ENCODE peak calls at places on chromosomes 4 and X, in seven cellular contexts. T, D, Z, H, J, O and B are unnamed samples. For H3K4me1, the result is how much of the 10 kb centered on the place peaks cover.

GRCh38 chrX:14697453-14697852 is 168.1 kb downstream of the GLRA2 start:
- DNase-seq in T (no peak), Z (no peak), H (no peak), J (peak), D (peak), O (peak), B (no peak)

GRCh38 chrX:14476169-14476568 is 53.2 kb upstream of the GLRA2 start:
- DNase-seq in D (no peak), T (no peak), Z (no peak), H (no peak), O (no peak), J (no peak), B (no peak)

GRCh38 chr4:154640999-154641398 is 28.5 kb upstream of the FGG start:
- DNase-seq in J (no peak), O (no peak), D (no peak), T (no peak), Z (no peak), H (no peak), B (no peak)

GRCh38 chrX:20542072-20542471 is 275.4 kb upstream of the RPS6KA3 start:
- DNase-seq in J (no peak), H (no peak), D (no peak), O (no peak), Z (no peak), T (no peak), B (no peak)

GRCh38 chr4:5118091-5118786 is 67.0 kb downstream of the STK32B start:
- DNase-seq in D (no peak), T (no peak), J (no peak), O (no peak), Z (no peak), H (no peak), B (no peak)

GRCh38 chrX:68504237-68504636 is 5.4 kb downstream of the YIPF6 start:
- DNase-seq in O (no peak), H (peak), J (no peak), D (peak), T (no peak), Z (no peak), B (no peak)

GRCh38 chr4:176207839-176208238 is 12.5 kb upstream of the SPATA4 start:
- DNase-seq in J (no peak), T (no peak), H (no peak), Z (no peak), O (no peak), D (no peak), B (no peak)

GRCh38 chr4:186149872-186150271 is 41.5 kb upstream of the CYP4V2 start:
- DNase-seq in T (peak), H (no peak), Z (peak), J (peak), D (peak), O (peak), B (peak)

GRCh38 chrX:138191998-138192397 is 519.5 kb downstream of the FGF13 start:
- DNase-seq in Z (no peak), H (no peak), J (peak), T (no peak), D (no peak), O (peak), B (no peak)

GRCh38 chr4:121597346-121597934 is 99.3 kb downstream of the ANXA5 start:
- DNase-seq in D (no peak), H (peak), Z (no peak), T (no peak), J (no peak), O (no peak), B (no peak)

GRCh38 chrX:38172596-38172995 is 48.1 kb downstream of the SRPX start:
- DNase-seq in J (no peak), Z (no peak), H (no peak), T (no peak), D (no peak), O (no peak), B (no peak)

GRCh38 chr4:113057891-113058290 is 8.4 kb downstream of the ANK2 start:
- DNase-seq in D (no peak), O (no peak), H (peak), J (no peak), T (no peak), Z (no peak), B (no peak)

GRCh38 chrX:16208601-16209000 is 41.3 kb downstream of the MAGEB17 start:
- DNase-seq in T (no peak), D (no peak), J (no peak), H (no peak), Z (no peak), O (no peak), B (no peak)

GRCh38 chrX:37580080-37580479 is 8.6 kb downstream of the LANCL3 start:
- DNase-seq in Z (no peak), H (no peak), J (no peak), D (no peak), O (no peak), T (no peak), B (no peak)

GRCh38 chr4:71461422-71461821 is 122.6 kb downstream of the SLC4A4 start:
- DNase-seq in J (no peak), T (no peak), D (no peak), O (no peak), H (no peak), Z (no peak), B (no peak)

GRCh38 chr4:56434599-56435000 is 815 bp downstream of the PPAT start:
- DNase-seq in O (peak), J (no peak), D (peak), Z (peak), H (peak), T (no peak), B (no peak)

GRCh38 chrX:38798956-38799355 is 2.3 kb upstream of the MID1IP1 start:
- DNase-seq in Z (no peak), O (no peak), T (no peak), D (peak), J (no peak), H (peak), B (no peak)

GRCh38 chrX:39504850-39505259 is 592.9 kb downstream of the BCOR start:
- DNase-seq in H (no peak), Z (no peak), O (no peak), T (no peak), J (no peak), D (no peak), B (no peak)

GRCh38 chr4:4837921-4838601 is 21.4 kb upstream of the MSX1 start:
- DNase-seq in D (no peak), H (peak), J (no peak), O (peak), T (no peak), Z (no peak), B (no peak)

DNA sequence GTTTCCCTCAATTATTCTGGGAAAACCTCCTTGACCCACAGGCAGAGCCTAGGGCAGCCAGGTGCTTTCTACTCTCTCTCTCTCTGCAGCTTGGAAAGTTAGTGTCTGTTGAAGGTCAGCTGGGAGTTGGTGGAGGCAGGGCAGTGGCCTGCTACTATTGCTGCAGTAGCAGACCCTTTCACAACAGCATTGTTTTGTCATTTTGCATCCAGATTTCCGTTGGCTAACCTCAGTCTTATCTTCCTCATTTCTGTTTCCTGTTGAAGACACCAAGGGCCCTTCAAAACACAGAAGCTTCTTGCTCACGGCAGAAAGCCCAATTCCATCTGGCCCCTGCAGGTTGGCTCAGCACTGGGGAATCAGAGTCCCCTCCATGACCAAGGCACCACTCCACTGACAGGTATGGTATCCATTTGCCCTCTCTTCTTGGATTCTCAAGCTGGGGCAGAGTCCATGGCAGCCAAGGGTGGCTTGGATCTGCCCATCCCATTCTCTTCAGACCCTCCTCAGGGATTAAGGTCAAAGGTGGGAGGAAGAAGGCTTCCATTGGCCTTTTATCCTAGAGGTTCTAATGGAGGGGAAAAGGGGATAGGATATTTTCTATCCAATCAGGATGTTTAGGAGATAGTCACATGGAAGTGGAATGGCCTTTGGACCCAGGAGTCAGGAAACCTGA is 24.6 kb downstream of the VSIG4 start:
- DNase-seq in T (no peak), J (peak), D (no peak), O (no peak), Z (no peak), H (no peak), B (peak)
- H3K27ac ChIP-seq in T (no peak), J (peak), D (no peak), O (no peak), Z (peak), H (no peak), B (no peak)

GRCh38 chrX:79556750-79557149 is 189.6 kb upstream of the ITM2A start:
- DNase-seq in J (no peak), D (no peak), O (no peak), H (no peak), T (no peak), Z (no peak), B (no peak)
- H3K4me1 ChIP-seq in J (under half), D (under half), O (under half), H (under half), T (under half), Z (under half), B (under half)

GRCh38 chr4:158771776-158772175 is 3.0 kb downstream of the FNIP2 start:
- DNase-seq in D (peak), H (no peak), T (no peak), J (no peak), Z (no peak), O (no peak), B (no peak)
- H3K4me3 ChIP-seq in D (no peak), H (no peak), T (no peak), J (no peak), Z (no peak), O (no peak), B (peak)

DNA sequence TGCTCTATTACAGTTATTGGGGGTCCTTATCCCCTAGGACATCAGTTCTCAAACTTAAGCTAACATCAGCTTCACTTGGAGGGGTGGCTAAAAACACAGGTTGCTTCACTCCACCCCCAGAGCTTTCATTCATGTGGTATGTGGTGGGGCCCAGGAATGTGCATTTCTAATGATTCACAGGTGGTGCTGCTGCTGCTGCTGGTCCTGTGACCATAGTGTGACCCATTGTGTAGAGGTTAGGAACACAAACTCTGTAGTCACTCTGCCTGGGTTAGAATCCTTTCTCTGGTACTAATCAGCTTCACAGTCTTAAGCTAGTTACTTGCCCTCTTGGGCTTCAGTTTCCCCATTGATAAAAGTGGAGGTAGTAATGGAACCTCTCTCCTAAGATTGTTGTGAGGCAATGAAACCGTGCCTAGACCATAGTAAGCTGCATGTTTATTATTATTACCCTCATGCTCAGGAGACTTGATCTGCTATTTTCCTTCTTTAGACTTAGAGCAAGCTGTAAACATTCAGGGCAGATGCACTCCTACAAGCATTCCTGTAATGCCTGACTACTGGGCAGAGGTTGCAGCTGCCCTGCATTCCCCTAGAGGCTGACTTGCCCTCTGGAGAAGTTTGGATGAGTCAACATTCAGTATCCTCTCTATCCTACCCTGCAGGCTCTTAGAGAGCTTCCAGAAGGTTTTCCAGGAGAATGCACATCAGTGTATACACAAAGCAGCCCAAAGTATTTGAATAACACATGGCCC is 94.1 kb upstream of the ACSL4 start:
- DNase-seq in Z (no peak), D (no peak), O (no peak), J (no peak), H (peak), T (no peak), B (no peak)
- H3K27ac ChIP-seq in Z (no peak), D (no peak), O (no peak), J (no peak), H (no peak), T (no peak), B (no peak)

GRCh38 chr4:8192748-8193738 is 6.0 kb upstream of the SH3TC1 start:
- DNase-seq in J (peak), T (no peak), Z (no peak), H (peak), O (no peak), D (peak), B (no peak)

GRCh38 chr4:8197521-8197920 is 1.6 kb upstream of the SH3TC1 start:
- DNase-seq in O (no peak), Z (no peak), H (no peak), D (no peak), J (no peak), T (no peak), B (no peak)

GRCh38 chr4:8195841-8196460 is 3.1 kb upstream of the SH3TC1 start:
- DNase-seq in O (no peak), D (peak), H (no peak), J (no peak), Z (no peak), T (no peak), B (no peak)

GRCh38 chr4:8194306-8195242 is 4.5 kb upstream of the SH3TC1 start:
- DNase-seq in H (no peak), Z (no peak), D (peak), J (no peak), O (no peak), T (no peak), B (no peak)

GRCh38 chr4:8195431-8195830 is 3.7 kb upstream of the SH3TC1 start:
- DNase-seq in J (no peak), D (peak), T (no peak), Z (no peak), O (no peak), H (no peak), B (no peak)
- H3K4me1 ChIP-seq in J (under half), D (half or more), T (under half), Z (under half), O (under half), H (under half), B (under half)

DNA sequence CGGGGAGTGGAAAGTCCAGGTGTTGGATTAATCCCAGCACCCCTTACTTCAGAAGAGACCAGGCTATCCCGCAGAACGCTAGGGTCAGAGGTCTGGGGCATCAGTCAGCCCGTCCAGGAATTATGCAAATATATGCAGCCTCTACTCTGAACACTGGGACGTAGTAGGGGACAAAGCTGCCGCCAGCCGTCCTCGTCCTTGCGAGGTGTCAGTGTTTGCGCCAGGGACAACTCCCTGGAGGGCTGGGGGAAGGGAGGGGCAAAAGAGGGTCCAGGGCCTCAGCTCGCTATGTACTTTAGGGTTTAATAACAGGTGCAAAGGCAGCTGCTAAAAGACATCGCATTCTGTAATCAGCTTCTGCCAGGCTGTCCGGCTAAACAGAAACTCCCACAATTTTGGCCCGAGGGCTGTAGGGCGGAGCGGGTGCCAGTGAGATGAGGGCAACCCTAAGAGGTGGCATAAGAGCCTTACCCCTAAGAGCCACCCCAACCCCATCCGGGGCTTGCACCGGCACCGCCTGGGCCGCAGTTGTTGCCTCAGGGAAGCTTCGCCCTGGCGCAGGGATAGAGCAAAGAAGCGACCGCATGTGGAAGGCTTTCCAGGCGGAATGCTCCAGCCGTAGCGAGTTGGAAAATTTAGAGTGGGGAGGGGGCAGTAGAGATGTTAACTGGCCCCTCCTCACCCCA is 8.4 kb downstream of the HAND2 start:
- DNase-seq in J (no peak), Z (peak), H (no peak), D (no peak), O (peak), T (no peak), B (no peak)
- H3K4me3 ChIP-seq in J (no peak), Z (peak), H (peak), D (no peak), O (peak), T (peak), B (peak)

DNA sequence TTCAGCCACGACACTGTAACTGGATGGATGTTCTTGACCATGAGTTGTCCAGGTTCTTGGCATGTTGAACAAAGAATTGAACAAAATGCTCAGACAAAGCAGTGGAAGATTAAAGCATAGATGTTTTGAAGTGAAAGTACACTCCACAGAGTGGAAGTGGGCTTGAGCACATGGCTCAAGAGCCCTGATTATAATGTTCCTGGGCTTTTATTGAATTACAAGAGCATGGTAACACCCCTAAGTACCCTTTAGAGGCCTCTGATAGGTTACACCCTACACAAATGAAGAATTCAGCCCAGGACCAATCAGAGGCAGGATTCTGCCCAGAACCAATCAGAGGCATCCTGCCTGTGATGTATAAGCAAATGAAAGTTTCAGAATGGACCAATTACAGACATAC is 33.5 kb downstream of the SLC10A6 start:
- DNase-seq in H (no peak), J (no peak), O (no peak), Z (no peak), D (no peak), T (no peak), B (no peak)
- H3K27ac ChIP-seq in H (no peak), J (no peak), O (no peak), Z (peak), D (no peak), T (no peak), B (no peak)

GRCh38 chrX:149513713-149514427 is 8.8 kb upstream of the IDS start:
- DNase-seq in H (peak), O (no peak), T (no peak), J (no peak), Z (no peak), D (peak), B (no peak)
- H3K4me1 ChIP-seq in H (under half), O (under half), T (under half), J (under half), Z (under half), D (under half), B (under half)